ENCODE peak calls at places on chromosomes 3 and 15, in eight cellular contexts. One of them, this sample, is unnamed.

GRCh38 chr3:190517696-190518095 is 3.8 kb downstream of the IL1RAP start:
- DNase-seq in mucosa of descending colon: no peak
- DNase-seq in mucosa of gallbladder: no peak
- DNase-seq in AG09309: no peak
- DNase-seq in fibroblast of pulmonary artery: peak
- DNase-seq in stimulated activated CD4-positive, alpha-beta T cell treated with anti-CD3 and anti-CD28 coated beads, Interleukin-12 subunit alpha, Interleukin-12 subunit beta, amount 100 ng/mL, for 4 hours: no peak
- DNase-seq in AG04449: no peak
- DNase-seq in T follicular helper cell: no peak
- DNase-seq in this sample: no peak

GRCh38 chr3:100902572-100902971 is 90.6 kb downstream of the ABI3BP start:
- DNase-seq in mucosa of descending colon: no peak
- DNase-seq in mucosa of gallbladder: no peak
- DNase-seq in AG09309: peak
- DNase-seq in fibroblast of pulmonary artery: no peak
- DNase-seq in stimulated activated CD4-positive, alpha-beta T cell treated with anti-CD3 and anti-CD28 coated beads, Interleukin-12 subunit alpha, Interleukin-12 subunit beta, amount 100 ng/mL, for 4 hours: no peak
- DNase-seq in AG04449: peak
- DNase-seq in T follicular helper cell: no peak
- DNase-seq in this sample: no peak

GRCh38 chr3:109973733-109974132 is 636.4 kb upstream of the DPPA4 start:
- DNase-seq in mucosa of descending colon: no peak
- DNase-seq in mucosa of gallbladder: no peak
- DNase-seq in AG09309: no peak
- DNase-seq in fibroblast of pulmonary artery: peak
- DNase-seq in stimulated activated CD4-positive, alpha-beta T cell treated with anti-CD3 and anti-CD28 coated beads, Interleukin-12 subunit alpha, Interleukin-12 subunit beta, amount 100 ng/mL, for 4 hours: no peak
- DNase-seq in AG04449: no peak
- DNase-seq in T follicular helper cell: no peak
- DNase-seq in this sample: no peak

GRCh38 chr3:16090013-16090412 is 84.5 kb upstream of the GALNT15 start:
- DNase-seq in mucosa of descending colon: no peak
- DNase-seq in mucosa of gallbladder: no peak
- DNase-seq in AG09309: peak
- DNase-seq in fibroblast of pulmonary artery: peak
- DNase-seq in stimulated activated CD4-positive, alpha-beta T cell treated with anti-CD3 and anti-CD28 coated beads, Interleukin-12 subunit alpha, Interleukin-12 subunit beta, amount 100 ng/mL, for 4 hours: no peak
- DNase-seq in AG04449: peak
- DNase-seq in T follicular helper cell: no peak
- DNase-seq in this sample: no peak

GRCh38 chr3:101185341-101185740 is 135.0 kb downstream of the IMPG2 start:
- DNase-seq in mucosa of descending colon: no peak
- DNase-seq in mucosa of gallbladder: no peak
- DNase-seq in AG09309: no peak
- DNase-seq in fibroblast of pulmonary artery: no peak
- DNase-seq in stimulated activated CD4-positive, alpha-beta T cell treated with anti-CD3 and anti-CD28 coated beads, Interleukin-12 subunit alpha, Interleukin-12 subunit beta, amount 100 ng/mL, for 4 hours: no peak
- DNase-seq in AG04449: no peak
- DNase-seq in T follicular helper cell: no peak
- DNase-seq in this sample: no peak

GRCh38 chr3:179666436-179667035 is 13.7 kb downstream of the USP13 start:
- DNase-seq in mucosa of descending colon: no peak
- DNase-seq in mucosa of gallbladder: no peak
- DNase-seq in AG09309: no peak
- DNase-seq in fibroblast of pulmonary artery: peak
- DNase-seq in stimulated activated CD4-positive, alpha-beta T cell treated with anti-CD3 and anti-CD28 coated beads, Interleukin-12 subunit alpha, Interleukin-12 subunit beta, amount 100 ng/mL, for 4 hours: no peak
- DNase-seq in AG04449: no peak
- DNase-seq in T follicular helper cell: no peak
- DNase-seq in this sample: no peak

GRCh38 chr3:27216295-27216694 is 152.9 kb downstream of the NEK10 start:
- DNase-seq in mucosa of descending colon: no peak
- DNase-seq in mucosa of gallbladder: no peak
- DNase-seq in AG09309: no peak
- DNase-seq in fibroblast of pulmonary artery: no peak
- DNase-seq in stimulated activated CD4-positive, alpha-beta T cell treated with anti-CD3 and anti-CD28 coated beads, Interleukin-12 subunit alpha, Interleukin-12 subunit beta, amount 100 ng/mL, for 4 hours: no peak
- DNase-seq in AG04449: no peak
- DNase-seq in T follicular helper cell: no peak
- DNase-seq in this sample: no peak

GRCh38 chr15:58040117-58040516 is 25.4 kb downstream of the ALDH1A2 start:
- DNase-seq in mucosa of descending colon: no peak
- DNase-seq in mucosa of gallbladder: no peak
- DNase-seq in AG09309: no peak
- DNase-seq in fibroblast of pulmonary artery: no peak
- DNase-seq in stimulated activated CD4-positive, alpha-beta T cell treated with anti-CD3 and anti-CD28 coated beads, Interleukin-12 subunit alpha, Interleukin-12 subunit beta, amount 100 ng/mL, for 4 hours: no peak
- DNase-seq in AG04449: no peak
- DNase-seq in T follicular helper cell: no peak
- DNase-seq in this sample: no peak

GRCh38 chr15:95620934-95621579 is 709.4 kb upstream of the NR2F2 start:
- DNase-seq in mucosa of descending colon: no peak
- DNase-seq in mucosa of gallbladder: no peak
- DNase-seq in AG09309: peak
- DNase-seq in fibroblast of pulmonary artery: peak
- DNase-seq in stimulated activated CD4-positive, alpha-beta T cell treated with anti-CD3 and anti-CD28 coated beads, Interleukin-12 subunit alpha, Interleukin-12 subunit beta, amount 100 ng/mL, for 4 hours: no peak
- DNase-seq in AG04449: no peak
- DNase-seq in T follicular helper cell: no peak
- DNase-seq in this sample: no peak

GRCh38 chr3:99648091-99648490 is 9.7 kb downstream of the COL8A1 start:
- DNase-seq in mucosa of descending colon: no peak
- DNase-seq in mucosa of gallbladder: peak
- DNase-seq in AG09309: no peak
- DNase-seq in fibroblast of pulmonary artery: peak
- DNase-seq in stimulated activated CD4-positive, alpha-beta T cell treated with anti-CD3 and anti-CD28 coated beads, Interleukin-12 subunit alpha, Interleukin-12 subunit beta, amount 100 ng/mL, for 4 hours: no peak
- DNase-seq in AG04449: no peak
- DNase-seq in T follicular helper cell: no peak
- DNase-seq in this sample: no peak